ENCODE peak calls at places on chromosomes 4 and X, in six cellular contexts. R is fibroblast of lung, N is GM23248, I is MM.1S, Z is GM23338, Q is mammary epithelial cell. G is an unnamed sample. For H3K4me1, the result is how much of the 10 kb centered on the place peaks cover.

GRCh38 chr4:141153751-141154510 is 20.7 kb upstream of the RNF150 start:
- DNase-seq in R (peak), Z (peak), Q (no peak), N (no peak), I (no peak), G (no peak)

GRCh38 chrX:151792505-151792904 is 58.0 kb downstream of the CNGA2 start:
- DNase-seq in R (no peak), Z (no peak), Q (no peak), I (no peak), N (no peak), G (no peak)

GRCh38 chr4:86556791-86557415 is 37.2 kb upstream of the PTPN13 start:
- DNase-seq in R (peak), N (peak), Q (peak), Z (no peak), I (no peak), G (peak)

GRCh38 chr4:181877329-181877848 is 365.8 kb upstream of the TENM3 start:
- DNase-seq in Z (no peak), Q (peak), I (no peak), R (peak), N (no peak), G (no peak)

GRCh38 chr4:48461000-48461399 is 22.1 kb upstream of the SLC10A4 start:
- DNase-seq in N (no peak), Q (no peak), I (no peak), Z (no peak), R (no peak), G (no peak)

GRCh38 chr4:31918891-31919290 is 1198.7 kb downstream of the PCDH7 start:
- DNase-seq in Z (no peak), N (no peak), R (no peak), Q (peak), I (no peak), G (no peak)

GRCh38 chrX:74536142-74537010 is 78.0 kb downstream of the RLIM start:
- DNase-seq in I (peak), Q (peak), R (peak), Z (peak), N (peak), G (peak)

GRCh38 chrX:150719641-150720040 is 26.4 kb downstream of the MTMR1 start:
- DNase-seq in Z (no peak), N (no peak), I (no peak), Q (no peak), R (no peak), G (no peak)

GRCh38 chr4:105871997-105872396 is 23.3 kb upstream of the NPNT start:
- DNase-seq in R (no peak), Q (no peak), N (no peak), Z (peak), I (no peak), G (no peak)

GRCh38 chr4:154822775-154823174 is 41.7 kb downstream of the RBM46 start:
- DNase-seq in R (peak), Q (peak), N (peak), I (no peak), Z (no peak), G (peak)

GRCh38 chr4:183422962-183423653 is 21.3 kb upstream of the CDKN2AIP start:
- DNase-seq in N (peak), Z (no peak), I (no peak), Q (peak), R (peak), G (peak)

GRCh38 chr4:122170775-122171174 is 18.6 kb downstream of the BLTP1 start:
- DNase-seq in R (no peak), Q (no peak), I (no peak), Z (no peak), N (no peak), G (no peak)

GRCh38 chr4:24675723-24676122 is 91.4 kb upstream of the DHX15 start:
- DNase-seq in Z (no peak), R (no peak), Q (peak), N (no peak), I (no peak), G (no peak)

GRCh38 chr4:183185018-183185417 is 86.0 kb downstream of the WWC2 start:
- DNase-seq in I (no peak), Q (no peak), N (no peak), Z (no peak), R (peak), G (no peak)

GRCh38 chr4:171583790-171584189 is 229.4 kb upstream of the GALNTL6 start:
- DNase-seq in Z (no peak), Q (no peak), I (no peak), N (no peak), R (no peak), G (no peak)

GRCh38 chr4:145820407-145820806 is 118.2 kb downstream of the ZNF827 start:
- DNase-seq in I (peak), N (peak), Z (no peak), R (peak), Q (no peak), G (no peak)

GRCh38 chrX:77953300-77953699 is 16.1 kb downstream of the PGAM4 start:
- DNase-seq in I (no peak), N (no peak), Q (no peak), Z (no peak), R (peak), G (no peak)

GRCh38 chr4:137474711-137475301 is 57.5 kb downstream of the PCDH18 start:
- DNase-seq in Q (no peak), I (no peak), Z (no peak), N (peak), R (peak), G (peak)

GRCh38 chr4:35124116-35124515 is 1120.2 kb downstream of the ARAP2 start:
- DNase-seq in Q (no peak), I (no peak), Z (no peak), N (no peak), R (peak), G (no peak)

GRCh38 chr4:140332734-140333133 is 40.7 kb upstream of the SCOC start:
- DNase-seq in Q (no peak), I (no peak), Z (no peak), N (no peak), R (no peak), G (no peak)

GRCh38 chrX:136866337-136867095 is 14.0 kb downstream of the RBMX start:
- DNase-seq in Z (peak), Q (no peak), I (no peak), N (no peak), R (peak), G (no peak)

GRCh38 chr4:24642941-24643628 is 58.7 kb upstream of the DHX15 start:
- DNase-seq in Z (no peak), I (no peak), Q (no peak), N (peak), R (peak), G (peak)

GRCh38 chrX:132737743-132738142 is 220.7 kb downstream of the HS6ST2 start:
- DNase-seq in N (no peak), R (no peak), I (peak), Z (no peak), Q (peak), G (peak)

GRCh38 chr4:166195101-166195500 is 322.1 kb downstream of the TLL1 start:
- DNase-seq in R (peak), I (no peak), Z (no peak), N (no peak), Q (peak), G (no peak)

GRCh38 chr4:114400531-114400930 is 198.1 kb upstream of the UGT8 start:
- DNase-seq in Q (peak), Z (no peak), I (no peak), R (peak), N (peak), G (peak)

GRCh38 chr4:176641237-176641636 is 151.5 kb downstream of the VEGFC start:
- DNase-seq in I (no peak), R (peak), Z (no peak), N (peak), Q (peak), G (no peak)

GRCh38 chr4:112355662-112356061 is 58.5 kb downstream of the ALPK1 start:
- DNase-seq in Q (no peak), I (no peak), N (no peak), Z (no peak), R (no peak), G (no peak)

DNA sequence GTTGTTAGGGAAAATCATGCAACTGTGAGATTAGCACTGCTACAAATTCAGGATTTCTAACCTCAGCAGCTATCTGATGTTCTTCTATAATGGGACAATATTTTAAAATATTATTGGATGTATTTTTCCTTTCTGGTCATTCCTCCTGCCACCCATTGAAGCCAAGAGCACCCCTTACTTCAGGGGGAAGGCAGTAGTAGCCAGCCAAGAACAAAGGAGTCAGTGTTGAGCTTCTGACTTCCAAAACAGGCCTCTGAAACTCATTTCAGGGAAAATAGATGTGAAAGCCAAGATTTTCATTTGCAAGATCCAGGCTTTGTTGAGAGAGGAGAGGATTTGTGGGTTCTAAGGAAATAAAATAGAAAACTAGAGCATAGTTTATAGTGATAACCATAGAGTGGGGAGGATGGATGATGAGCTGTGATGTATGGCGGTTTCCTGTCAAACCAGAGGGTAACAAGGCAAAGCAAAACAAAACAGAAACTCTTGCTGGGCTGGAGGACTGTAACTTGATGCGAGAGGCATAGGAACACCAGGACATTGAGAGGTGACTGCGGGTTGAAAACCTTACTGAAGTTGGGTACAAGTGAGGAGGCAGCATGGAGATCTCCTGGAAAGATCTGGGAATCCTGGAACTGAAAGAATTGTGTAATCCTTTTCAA is 173.7 kb upstream of the LEF1 start:
- DNase-seq in I (peak), Q (no peak), Z (no peak), N (no peak), R (no peak), G (no peak)
- H3K4me1 ChIP-seq in I (under half), Q (under half), Z (under half), N (under half), R (under half), G (under half)

DNA sequence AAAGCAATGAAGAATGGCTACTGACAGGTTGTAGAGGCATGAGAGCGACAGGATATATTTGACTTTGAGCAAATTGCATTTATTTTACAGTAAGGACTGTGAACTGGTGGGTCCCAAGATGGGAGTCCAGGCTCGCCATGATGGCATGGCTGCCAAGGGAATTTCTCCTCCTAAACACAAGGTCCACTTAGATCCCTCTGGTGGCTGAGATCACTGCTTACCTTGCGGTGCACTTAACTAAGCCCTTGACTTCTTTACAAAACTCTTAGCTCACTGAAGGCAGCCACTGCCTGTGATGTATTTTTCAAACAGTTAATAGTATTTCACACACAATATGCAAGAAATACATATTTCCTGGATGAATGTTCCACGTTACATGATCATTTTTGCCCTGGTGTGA is 50.3 kb upstream of the SORBS2 start:
- DNase-seq in I (no peak), R (no peak), N (no peak), Q (no peak), Z (no peak), G (no peak)
- TF ChIP-seq EZH2 in I (no peak), R (no peak), N (no peak), Q (no peak), Z (no peak), G (no peak)

GRCh38 chr4:118833192-118833820 is 2.6 kb downstream of the SEC24D start:
- DNase-seq in R (no peak), Q (no peak), N (no peak), I (no peak), Z (no peak), G (peak)
- H3K4me3 ChIP-seq in R (peak), Q (no peak), N (peak), I (peak), Z (peak), G (peak)

GRCh38 chrX:51852096-51852495 is 41.3 kb upstream of the MAGED1 start:
- DNase-seq in I (no peak), Z (no peak), N (no peak), R (no peak), Q (no peak), G (no peak)
- H3K4me1 ChIP-seq in I (under half), Z (half or more), N (under half), R (under half), Q (under half), G (under half)

GRCh38 chrX:12891915-12892506 is 14.4 kb upstream of the TLR8 start:
- DNase-seq in I (peak), Q (no peak), N (no peak), Z (no peak), R (no peak), G (no peak)
- TF ChIP-seq EZH2 in I (no peak), Q (no peak), N (no peak), Z (no peak), R (no peak), G (no peak)

DNA sequence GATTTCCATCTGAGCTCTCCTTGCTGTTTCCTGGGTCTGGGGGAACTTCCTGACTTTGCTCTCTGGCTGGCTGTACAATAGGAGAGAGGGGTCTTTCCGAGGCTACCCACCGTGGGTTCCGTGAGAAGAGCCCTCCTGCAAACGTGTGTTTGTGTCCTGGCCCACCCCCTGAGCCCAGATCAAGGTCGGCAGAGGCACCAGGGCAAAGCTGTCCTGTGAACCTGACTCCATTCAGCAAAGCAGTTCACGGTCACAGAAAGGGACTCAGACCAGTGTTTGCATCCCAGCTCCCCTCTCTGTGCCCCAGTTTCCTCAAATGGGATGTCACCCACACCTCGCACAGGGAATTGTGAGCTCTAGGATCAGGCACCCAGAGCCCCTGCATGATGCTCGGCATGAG is 97.3 kb upstream of the PSAPL1 start:
- DNase-seq in I (no peak), N (no peak), Z (no peak), Q (no peak), R (no peak), G (no peak)
- H3K4me3 ChIP-seq in I (no peak), N (no peak), Z (no peak), Q (no peak), R (no peak), G (no peak)

DNA sequence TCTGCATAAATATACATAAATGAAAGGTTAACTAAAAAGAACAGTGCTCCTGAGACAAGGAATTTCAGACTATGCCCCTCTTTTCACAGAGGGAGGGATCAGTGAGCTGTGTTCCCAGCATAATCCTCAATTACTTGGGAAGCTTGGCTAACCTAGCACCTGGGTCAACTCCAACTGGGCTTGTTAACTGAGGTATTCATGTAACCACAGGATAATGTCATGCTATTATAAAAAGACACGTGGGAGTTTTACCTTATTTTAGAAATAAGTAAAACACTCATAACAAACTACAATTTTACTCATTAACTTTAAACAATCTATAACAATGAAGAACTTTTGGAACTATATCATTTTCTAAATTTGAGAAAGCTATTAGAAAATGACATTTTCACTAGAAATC is 48.6 kb downstream of the RPGR start:
- DNase-seq in R (peak), Z (no peak), N (peak), Q (no peak), I (no peak), G (peak)
- H3K4me1 ChIP-seq in R (under half), Z (under half), N (under half), Q (under half), I (under half), G (under half)

DNA sequence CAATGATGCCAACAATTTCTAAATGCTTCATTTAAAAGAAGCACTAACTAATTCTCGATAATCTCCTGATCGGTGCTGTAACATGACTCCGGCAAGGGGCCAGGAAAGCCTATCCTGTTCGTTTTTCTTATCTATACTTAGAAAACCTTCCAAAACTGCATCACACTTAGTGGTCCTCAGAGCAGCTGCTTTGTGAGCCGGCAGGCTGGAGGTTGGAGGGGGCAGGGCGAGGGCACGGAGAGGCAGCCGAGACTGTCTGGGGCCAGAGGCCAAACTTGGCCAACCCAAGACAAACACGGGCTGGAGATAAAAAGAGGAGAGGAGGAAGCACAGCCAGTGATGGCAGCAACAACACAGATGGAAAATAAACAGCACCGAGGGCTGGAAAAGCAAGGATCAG is 455.7 kb downstream of the BCOR start:
- DNase-seq in I (no peak), Z (no peak), Q (no peak), R (no peak), N (no peak), G (no peak)
- TF ChIP-seq EZH2 in I (no peak), Z (no peak), Q (no peak), R (no peak), N (no peak), G (no peak)

G was measured in PC-3.